ENCODE peak calls at places on chromosomes 16 and 17, in five cellular contexts. C is left ventricle myocardium inferior, X is tibial artery, T is IMR-90, L is PC-9. A is an unnamed sample.
A peak's percentile ranks its signal among the peaks of the same experiment; 100 is the strongest.

GRCh38 chr17:65039349-65039988 is 17.1 kb downstream of the GNA13 start:
- DNase-seq in C (no peak), X (no peak), T (no peak), L (peak; percentile 35), A (no peak)

GRCh38 chr16:14193316-14193871 is 122.3 kb downstream of the MRTFB start:
- DNase-seq in C (no peak), X (no peak), T (no peak), L (no peak), A (no peak)

GRCh38 chr16:73878616-73879015 is 418.0 kb upstream of the PSMD7 start:
- DNase-seq in C (no peak), X (no peak), T (peak; percentile 76), L (peak; percentile 2), A (peak; percentile 84)

GRCh38 chr16:75385507-75386152 is 47.7 kb downstream of the CFDP1 start:
- DNase-seq in C (no peak), X (no peak), T (peak; percentile 88), L (no peak), A (peak; percentile 96)

GRCh38 chr17:55381017-55381770 is 40.4 kb downstream of the MMD start:
- DNase-seq in C (no peak), X (no peak), T (no peak), L (no peak), A (no peak)

GRCh38 chr17:12765544-12765943 is 23.8 kb upstream of the ARHGAP44 start:
- DNase-seq in C (no peak), X (no peak), T (peak; percentile 96), L (no peak), A (peak; percentile 79)

GRCh38 chr16:2799852-2800226 is 1.6 kb downstream of the PRSS41 start:
- DNase-seq in C (no peak), X (no peak), T (peak; percentile 4), L (no peak), A (no peak)

GRCh38 chr17:30570596-30571265 is 93.5 kb downstream of the GOSR1 start:
- DNase-seq in C (no peak), X (no peak), T (no peak), L (no peak), A (no peak)

GRCh38 chr16:31271621-31272190 is 11.9 kb downstream of the ITGAM start:
- DNase-seq in C (no peak), X (no peak), T (no peak), L (no peak), A (no peak)

GRCh38 chr16:46974352-46974751 is 878 bp upstream of the DNAJA2 start:
- DNase-seq in C (no peak), X (no peak), T (no peak), L (no peak), A (peak; percentile 42)

GRCh38 chr17:73974536-73974935 is 228.9 kb upstream of the RPL38 start:
- DNase-seq in C (no peak), X (no peak), T (no peak), L (no peak), A (no peak)

GRCh38 chr17:7043544-7044268 is at the start of gene SLC16A11:
- DNase-seq in C (peak; percentile 47), X (no peak), T (peak; percentile 21), L (peak; percentile 50), A (peak; percentile 62)

GRCh38 chr17:19017804-19018599 is 13.4 kb upstream of the FAM83G start:
- DNase-seq in C (no peak), X (no peak), T (no peak), L (no peak), A (no peak)

GRCh38 chr16:30923554-30924085 is at the start of gene FBXL19:
- DNase-seq in C (peak; percentile 48), X (peak; percentile 77), T (no peak), L (no peak), A (no peak)

GRCh38 chr16:86011532-86011931 is 112.6 kb downstream of the IRF8 start:
- DNase-seq in C (no peak), X (no peak), T (no peak), L (no peak), A (no peak)

GRCh38 chr16:21971856-21972255 is 18.7 kb downstream of the UQCRC2 start:
- DNase-seq in C (no peak), X (no peak), T (no peak), L (no peak), A (no peak)

GRCh38 chr17:28008526-28008925 is 34.0 kb upstream of the NLK start:
- DNase-seq in C (peak; percentile 22), X (no peak), T (peak; percentile 66), L (peak; percentile 30), A (peak; percentile 27)

GRCh38 chr16:72442381-72443158 is 270.6 kb upstream of the PMFBP1 start:
- DNase-seq in C (no peak), X (no peak), T (peak; percentile 50), L (no peak), A (no peak)

GRCh38 chr16:57029161-57030160 is 40.1 kb downstream of the NLRC5 start:
- DNase-seq in C (no peak), X (no peak), T (peak; percentile 77), L (peak; percentile 10), A (no peak)

GRCh38 chr17:66098040-66098439 is 93.9 kb downstream of the CEP112 start:
- DNase-seq in C (no peak), X (no peak), T (peak; percentile 58), L (no peak), A (peak; percentile 10)

GRCh38 chr17:55726440-55726839 is 3.8 kb upstream of the TMEM100 start:
- DNase-seq in C (peak; percentile 52), X (peak; percentile 79), T (peak; percentile 91), L (no peak), A (peak; percentile 94)

GRCh38 chr17:30366536-30366935 is 12.2 kb upstream of the CPD start:
- DNase-seq in C (no peak), X (no peak), T (no peak), L (no peak), A (no peak)

GRCh38 chr16:83619381-83620150 is 188.2 kb upstream of the HSBP1 start:
- DNase-seq in C (no peak), X (no peak), T (no peak), L (no peak), A (no peak)

GRCh38 chr16:58500329-58501241 is 642 bp downstream of the NDRG4 start:
- DNase-seq in C (no peak), X (peak; percentile 50), T (no peak), L (no peak), A (peak; percentile 25)

GRCh38 chr16:165539-166374 is at the start of gene HBM:
- DNase-seq in C (no peak), X (no peak), T (no peak), L (no peak), A (no peak)

GRCh38 chr16:874366-875181 is 74.0 kb upstream of the GNG13 start:
- DNase-seq in C (peak; percentile 5), X (no peak), T (no peak), L (no peak), A (no peak)

GRCh38 chr16:24255446-24256352 is at the start of gene CACNG3:
- DNase-seq in C (peak; percentile 30), X (no peak), T (peak; percentile 33), L (peak; percentile 4), A (peak; percentile 29)

GRCh38 chr17:45784583-45785372 is 658 bp downstream of the CRHR1 start:
- DNase-seq in C (peak; percentile 17), X (no peak), T (no peak), L (no peak), A (peak; percentile 45)

GRCh38 chr17:45785373-45786193 is 1.5 kb downstream of the CRHR1 start:
- DNase-seq in C (no peak), X (no peak), T (no peak), L (no peak), A (no peak)

GRCh38 chr17:45782889-45783592 is 1.1 kb upstream of the CRHR1 start:
- DNase-seq in C (no peak), X (no peak), T (no peak), L (no peak), A (peak; percentile 24)

GRCh38 chr17:45783593-45784292 is 377 bp upstream of the CRHR1 start:
- DNase-seq in C (peak; percentile 20), X (no peak), T (no peak), L (no peak), A (peak; percentile 20)

DNA sequence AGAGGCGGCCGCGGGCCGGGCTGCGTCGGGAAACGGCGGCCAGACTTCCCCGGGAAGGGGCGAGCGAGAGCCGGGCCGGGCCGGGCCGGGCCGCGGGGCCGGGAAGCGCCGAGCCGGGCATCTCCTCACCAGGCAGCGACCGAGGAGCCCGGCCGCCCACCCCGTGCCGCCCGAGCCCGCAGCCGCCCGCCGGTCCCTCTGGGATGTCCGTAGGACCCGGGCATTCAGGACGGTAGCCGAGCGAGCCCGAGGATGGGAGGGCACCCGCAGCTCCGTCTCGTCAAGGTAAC is at the start of gene CRHR1:
- DNase-seq in C (no peak), X (no peak), T (no peak), L (no peak), A (no peak)
- H3K4me1 ChIP-seq in C (peaks cover 25% of the 10 kb centered on the region), X (peaks cover 25% of the 10 kb centered on the region), T (peaks cover 1% of the 10 kb centered on the region), L (no peaks in the 10 kb centered on the region), A (peaks cover 3% of the 10 kb centered on the region)

GRCh38 chr17:79440251-79440650 is 170.6 kb downstream of the RBFOX3 start:
- DNase-seq in C (no peak), X (no peak), T (no peak), L (no peak), A (no peak)
- H3K4me1 ChIP-seq in C (no peaks in the 10 kb centered on the region), X (no peaks in the 10 kb centered on the region), T (no peaks in the 10 kb centered on the region), L (no peaks in the 10 kb centered on the region), A (no peaks in the 10 kb centered on the region)

DNA sequence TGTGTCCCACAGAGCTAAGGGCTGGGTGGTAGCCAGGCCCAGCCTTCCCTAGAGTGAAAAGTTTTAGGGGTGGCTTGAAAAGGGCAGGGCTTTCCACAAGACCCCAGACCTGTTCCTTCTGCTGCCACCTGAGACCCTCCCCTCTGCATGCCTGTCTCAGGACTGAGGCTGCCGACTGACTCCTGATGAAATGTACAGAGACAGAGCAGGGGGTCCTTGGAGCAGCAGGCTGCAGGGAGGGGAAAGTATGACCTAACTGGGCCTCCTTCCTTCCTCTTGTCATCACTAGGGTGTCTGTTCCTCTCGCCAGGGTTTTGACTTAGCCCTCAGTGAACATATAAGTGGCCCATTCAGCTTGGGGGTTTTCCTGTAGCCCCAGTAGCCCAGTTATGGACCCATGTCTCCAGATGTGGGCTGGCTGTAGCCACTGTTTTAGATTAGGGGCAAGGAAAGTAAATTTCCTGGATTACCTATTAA is 14.9 kb upstream of the NFATC3 start:
- DNase-seq in C (no peak), X (no peak), T (no peak), L (no peak), A (no peak)
- H3K4me1 ChIP-seq in C (peaks cover 42% of the 10 kb centered on the region), X (peaks cover 10% of the 10 kb centered on the region), T (peaks cover 12% of the 10 kb centered on the region), L (no peaks in the 10 kb centered on the region), A (peaks cover 40% of the 10 kb centered on the region)

DNA sequence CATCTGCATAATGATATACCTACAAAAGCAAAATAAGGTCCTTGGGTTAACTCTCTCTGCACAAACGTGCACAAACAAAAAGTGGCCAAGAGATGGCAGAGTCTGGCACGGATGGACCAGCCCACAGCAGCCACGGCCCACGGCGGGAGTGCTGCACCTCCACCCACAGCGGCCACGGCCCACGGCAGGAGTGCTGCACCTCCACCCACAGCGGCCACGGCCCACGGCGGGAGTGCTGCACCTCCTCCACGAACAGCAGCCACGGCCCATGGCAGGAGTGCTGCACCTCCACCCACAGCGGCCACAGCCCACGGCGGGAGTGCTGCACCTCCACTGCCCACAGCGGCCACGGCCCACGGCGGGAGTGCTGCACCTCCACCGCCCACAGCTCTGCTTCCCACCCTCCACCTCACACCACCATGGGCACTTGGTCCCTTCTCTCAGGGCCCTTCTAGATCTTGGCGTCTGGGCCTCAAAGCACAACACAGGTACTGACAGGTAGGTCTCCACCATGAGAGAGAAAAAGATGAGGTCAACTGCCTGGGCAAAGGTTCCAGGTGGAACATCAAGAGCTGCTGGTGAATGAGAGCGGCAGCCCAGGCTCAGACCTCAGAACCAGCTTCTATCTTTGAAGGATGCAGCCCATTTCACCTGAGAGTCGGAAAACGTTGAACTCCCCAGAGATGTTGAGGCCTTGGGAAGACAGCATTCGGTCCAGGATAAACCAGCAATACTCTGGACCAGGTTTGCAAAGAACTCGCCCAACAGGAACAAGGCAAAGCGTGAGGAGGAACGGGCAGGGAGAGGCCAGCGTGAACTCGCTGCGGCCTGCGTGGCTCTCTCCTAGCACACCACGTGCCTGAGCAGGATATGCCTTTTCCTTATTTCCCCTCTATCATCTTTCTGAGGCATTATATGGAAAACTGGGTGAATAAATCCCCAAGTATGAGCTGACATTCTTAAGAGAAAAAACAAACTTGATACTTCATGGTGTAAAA is 124.5 kb downstream of the ZNF778 start:
- DNase-seq in C (no peak), X (no peak), T (no peak), L (no peak), A (no peak)
- H3K4me1 ChIP-seq in C (peaks cover 72% of the 10 kb centered on the region), X (peaks cover 45% of the 10 kb centered on the region), T (peaks cover 20% of the 10 kb centered on the region), L (peaks cover 13% of the 10 kb centered on the region), A (peaks cover 33% of the 10 kb centered on the region)

A was measured in adipocyte.